ENCODE peak calls at places on chromosome 1, in five cellular contexts. One of them, this sample, is unnamed.

GRCh38 chr1:83959824-83960441 is 39.0 kb downstream of the TTLL7 start:
- DNase-seq in IMR-90: peak
- DNase-seq in K562: no peak
- DNase-seq in GM12878: no peak
- DNase-seq in SK-N-SH: no peak
- DNase-seq in this sample: no peak

GRCh38 chr1:54668567-54668966 is 27.0 kb downstream of the MROH7 start:
- DNase-seq in IMR-90: no peak
- DNase-seq in K562: no peak
- DNase-seq in GM12878: no peak
- DNase-seq in SK-N-SH: no peak
- DNase-seq in this sample: no peak

GRCh38 chr1:66533804-66534745 is at the start of gene SGIP1:
- DNase-seq in IMR-90: peak
- DNase-seq in K562: peak
- DNase-seq in GM12878: no peak
- DNase-seq in SK-N-SH: peak
- DNase-seq in this sample: no peak

GRCh38 chr1:184253921-184254320 is 132.9 kb upstream of the C1orf21 start:
- DNase-seq in IMR-90: no peak
- DNase-seq in K562: no peak
- DNase-seq in GM12878: no peak
- DNase-seq in SK-N-SH: no peak
- DNase-seq in this sample: no peak

GRCh38 chr1:14970115-14970798 is 183.3 kb upstream of the TMEM51 start:
- DNase-seq in IMR-90: peak
- DNase-seq in K562: peak
- DNase-seq in GM12878: no peak
- DNase-seq in SK-N-SH: peak
- DNase-seq in this sample: peak

GRCh38 chr1:10733967-10734366 is 62.5 kb downstream of the CASZ1 start:
- DNase-seq in IMR-90: no peak
- DNase-seq in K562: no peak
- DNase-seq in GM12878: no peak
- DNase-seq in SK-N-SH: no peak
- DNase-seq in this sample: no peak

GRCh38 chr1:19313961-19314882 is 2.1 kb downstream of the SLC66A1 start:
- DNase-seq in IMR-90: no peak
- DNase-seq in K562: no peak
- DNase-seq in GM12878: no peak
- DNase-seq in SK-N-SH: no peak
- DNase-seq in this sample: no peak

GRCh38 chr1:152110860-152111514 is 4.3 kb downstream of the TCHH start:
- DNase-seq in IMR-90: peak
- DNase-seq in K562: no peak
- DNase-seq in GM12878: no peak
- DNase-seq in SK-N-SH: no peak
- DNase-seq in this sample: peak

GRCh38 chr1:3678361-3679097 is 26.2 kb downstream of the TP73 start:
- DNase-seq in IMR-90: no peak
- DNase-seq in K562: no peak
- DNase-seq in GM12878: no peak
- DNase-seq in SK-N-SH: no peak
- DNase-seq in this sample: no peak

GRCh38 chr1:185156321-185156853 is 366 bp downstream of the TRMT1L start:
- DNase-seq in IMR-90: no peak
- DNase-seq in K562: no peak
- DNase-seq in GM12878: no peak
- DNase-seq in SK-N-SH: no peak
- DNase-seq in this sample: peak

GRCh38 chr1:11388617-11389016 is 90.3 kb upstream of the DISP3 start:
- DNase-seq in IMR-90: no peak
- DNase-seq in K562: no peak
- DNase-seq in GM12878: no peak
- DNase-seq in SK-N-SH: no peak
- DNase-seq in this sample: no peak

GRCh38 chr1:156860113-156860638 is 489 bp upstream of the NTRK1 start:
- DNase-seq in IMR-90: peak
- DNase-seq in K562: peak
- DNase-seq in GM12878: no peak
- DNase-seq in SK-N-SH: peak
- DNase-seq in this sample: peak

GRCh38 chr1:46002751-46003150 is 129.7 kb downstream of the PIK3R3 start:
- DNase-seq in IMR-90: no peak
- DNase-seq in K562: no peak
- DNase-seq in GM12878: no peak
- DNase-seq in SK-N-SH: no peak
- DNase-seq in this sample: no peak

GRCh38 chr1:232062967-232063366 is 436.4 kb downstream of the DISC1 start:
- DNase-seq in IMR-90: no peak
- DNase-seq in K562: no peak
- DNase-seq in GM12878: no peak
- DNase-seq in SK-N-SH: no peak
- DNase-seq in this sample: no peak

GRCh38 chr1:206736878-206737728 is 33.5 kb upstream of the IL19 start:
- DNase-seq in IMR-90: no peak
- DNase-seq in K562: no peak
- DNase-seq in GM12878: no peak
- DNase-seq in SK-N-SH: no peak
- DNase-seq in this sample: no peak

GRCh38 chr1:12428334-12428733 is 189.7 kb downstream of the DHRS3 start:
- DNase-seq in IMR-90: no peak
- DNase-seq in K562: no peak
- DNase-seq in GM12878: no peak
- DNase-seq in SK-N-SH: no peak
- DNase-seq in this sample: no peak

GRCh38 chr1:17768651-17769241 is 13.6 kb downstream of the ACTL8 start:
- DNase-seq in IMR-90: peak
- DNase-seq in K562: no peak
- DNase-seq in GM12878: no peak
- DNase-seq in SK-N-SH: no peak
- DNase-seq in this sample: peak

GRCh38 chr1:44303532-44303931 is 51.5 kb downstream of the ERI3 start:
- DNase-seq in IMR-90: no peak
- DNase-seq in K562: no peak
- DNase-seq in GM12878: no peak
- DNase-seq in SK-N-SH: no peak
- DNase-seq in this sample: no peak

GRCh38 chr1:181033128-181033798 is 520 bp upstream of the MR1 start:
- DNase-seq in IMR-90: peak
- DNase-seq in K562: no peak
- DNase-seq in GM12878: peak
- DNase-seq in SK-N-SH: no peak
- DNase-seq in this sample: peak

GRCh38 chr1:201149400-201149799 is 4.9 kb downstream of the TMEM9 start:
- DNase-seq in IMR-90: peak
- DNase-seq in K562: peak
- DNase-seq in GM12878: no peak
- DNase-seq in SK-N-SH: peak
- DNase-seq in this sample: peak

GRCh38 chr1:201597551-201598230 is 58.8 kb downstream of the NAV1 start:
- DNase-seq in IMR-90: no peak
- DNase-seq in K562: no peak
- DNase-seq in GM12878: no peak
- DNase-seq in SK-N-SH: no peak
- DNase-seq in this sample: peak

GRCh38 chr1:234326493-234327366 is 46.5 kb upstream of the COA6 start:
- DNase-seq in IMR-90: peak
- DNase-seq in K562: peak
- DNase-seq in GM12878: no peak
- DNase-seq in SK-N-SH: peak
- DNase-seq in this sample: peak

GRCh38 chr1:237953238-237953637 is 62.5 kb upstream of the ZP4 start:
- DNase-seq in IMR-90: no peak
- DNase-seq in K562: no peak
- DNase-seq in GM12878: no peak
- DNase-seq in SK-N-SH: no peak
- DNase-seq in this sample: no peak

GRCh38 chr1:88595355-88595754 is 88.7 kb upstream of the PKN2 start:
- DNase-seq in IMR-90: peak
- DNase-seq in K562: peak
- DNase-seq in GM12878: peak
- DNase-seq in SK-N-SH: no peak
- DNase-seq in this sample: peak

GRCh38 chr1:67676946-67677345 is 8.1 kb upstream of the GADD45A start:
- DNase-seq in IMR-90: no peak
- DNase-seq in K562: no peak
- DNase-seq in GM12878: no peak
- DNase-seq in SK-N-SH: no peak
- DNase-seq in this sample: no peak

GRCh38 chr1:37731312-37732019 is 33.5 kb downstream of the EPHA10 start:
- DNase-seq in IMR-90: no peak
- DNase-seq in K562: no peak
- DNase-seq in GM12878: no peak
- DNase-seq in SK-N-SH: no peak
- DNase-seq in this sample: no peak

GRCh38 chr1:99956755-99957154 is 13.0 kb upstream of the SLC35A3 start:
- DNase-seq in IMR-90: peak
- DNase-seq in K562: no peak
- DNase-seq in GM12878: no peak
- DNase-seq in SK-N-SH: no peak
- DNase-seq in this sample: no peak

GRCh38 chr1:31551206-31551605 is 25.1 kb upstream of the TINAGL1 start:
- DNase-seq in IMR-90: no peak
- DNase-seq in K562: no peak
- DNase-seq in GM12878: no peak
- DNase-seq in SK-N-SH: no peak
- DNase-seq in this sample: no peak
- TF ChIP-seq RCOR1 in IMR-90: no peak
- TF ChIP-seq RCOR1 in K562: no peak
- TF ChIP-seq RCOR1 in GM12878: no peak
- TF ChIP-seq RCOR1 in SK-N-SH: no peak
- TF ChIP-seq RCOR1 in this sample: no peak

GRCh38 chr1:227999056-227999930 is 7.5 kb upstream of the WNT3A start:
- DNase-seq in IMR-90: peak
- DNase-seq in K562: peak
- DNase-seq in GM12878: peak
- DNase-seq in SK-N-SH: peak
- DNase-seq in this sample: peak
- TF ChIP-seq RCOR1 in IMR-90: no peak
- TF ChIP-seq RCOR1 in K562: peak
- TF ChIP-seq RCOR1 in GM12878: no peak
- TF ChIP-seq RCOR1 in SK-N-SH: no peak
- TF ChIP-seq RCOR1 in this sample: no peak

GRCh38 chr1:235473808-235474207 is 30.4 kb downstream of the B3GALNT2 start:
- DNase-seq in IMR-90: peak
- DNase-seq in K562: no peak
- DNase-seq in GM12878: no peak
- DNase-seq in SK-N-SH: no peak
- DNase-seq in this sample: no peak
- TF ChIP-seq RCOR1 in IMR-90: no peak
- TF ChIP-seq RCOR1 in K562: no peak
- TF ChIP-seq RCOR1 in GM12878: no peak
- TF ChIP-seq RCOR1 in SK-N-SH: no peak
- TF ChIP-seq RCOR1 in this sample: no peak

GRCh38 chr1:85406887-85407593 is 57.9 kb downstream of the DDAH1 start:
- DNase-seq in IMR-90: peak
- DNase-seq in K562: no peak
- DNase-seq in GM12878: no peak
- DNase-seq in SK-N-SH: no peak
- DNase-seq in this sample: peak
- TF ChIP-seq RCOR1 in IMR-90: no peak
- TF ChIP-seq RCOR1 in K562: no peak
- TF ChIP-seq RCOR1 in GM12878: no peak
- TF ChIP-seq RCOR1 in SK-N-SH: no peak
- TF ChIP-seq RCOR1 in this sample: no peak

GRCh38 chr1:178536844-178537371 is 24.0 kb downstream of the TEX35 start:
- DNase-seq in IMR-90: peak
- DNase-seq in K562: no peak
- DNase-seq in GM12878: no peak
- DNase-seq in SK-N-SH: no peak
- DNase-seq in this sample: peak
- TF ChIP-seq RCOR1 in IMR-90: peak
- TF ChIP-seq RCOR1 in K562: no peak
- TF ChIP-seq RCOR1 in GM12878: no peak
- TF ChIP-seq RCOR1 in SK-N-SH: no peak
- TF ChIP-seq RCOR1 in this sample: no peak

DNA sequence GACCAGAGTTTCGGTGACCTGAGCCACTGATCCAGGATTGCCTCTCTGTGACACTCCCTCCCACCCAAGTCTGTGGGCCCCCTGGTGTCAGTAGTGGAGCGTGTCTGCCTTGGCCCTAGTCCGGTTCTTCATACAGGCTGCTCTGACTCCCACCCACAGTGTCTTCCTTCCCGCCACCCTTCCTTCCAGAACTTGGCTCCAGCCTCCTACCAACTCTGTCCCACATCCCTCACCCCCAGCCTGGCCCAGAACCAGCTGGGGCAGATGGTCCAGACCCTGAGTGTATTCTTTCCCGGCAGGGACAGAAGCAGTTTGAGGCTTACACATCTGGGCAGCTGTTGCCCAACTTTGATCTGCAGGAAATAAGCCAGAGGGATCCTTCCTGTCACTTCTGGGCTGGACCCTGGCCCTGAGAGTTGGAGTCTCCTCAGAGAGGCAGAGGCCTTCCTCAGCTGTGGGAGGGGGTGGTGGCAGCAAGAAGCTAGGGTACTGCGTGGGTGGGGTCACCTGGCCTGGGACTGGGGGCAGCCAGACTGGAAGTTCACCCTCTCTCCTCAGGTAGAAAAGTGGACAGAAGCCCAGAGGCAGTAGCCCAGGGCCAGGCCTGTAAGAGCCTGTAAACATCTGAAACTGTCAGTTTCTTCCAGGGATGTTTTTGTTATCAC is 43.1 kb upstream of the EPS8L3 start:
- DNase-seq in IMR-90: no peak
- DNase-seq in K562: no peak
- DNase-seq in GM12878: no peak
- DNase-seq in SK-N-SH: no peak
- DNase-seq in this sample: no peak
- TF ChIP-seq RCOR1 in IMR-90: no peak
- TF ChIP-seq RCOR1 in K562: no peak
- TF ChIP-seq RCOR1 in GM12878: no peak
- TF ChIP-seq RCOR1 in SK-N-SH: no peak
- TF ChIP-seq RCOR1 in this sample: no peak

GRCh38 chr1:60978421-60979357 is 103.7 kb upstream of the NFIA start:
- DNase-seq in IMR-90: peak
- DNase-seq in K562: peak
- DNase-seq in GM12878: peak
- DNase-seq in SK-N-SH: peak
- DNase-seq in this sample: peak
- TF ChIP-seq RCOR1 in IMR-90: no peak
- TF ChIP-seq RCOR1 in K562: no peak
- TF ChIP-seq RCOR1 in GM12878: no peak
- TF ChIP-seq RCOR1 in SK-N-SH: no peak
- TF ChIP-seq RCOR1 in this sample: no peak

GRCh38 chr1:97137862-97138514 is 416.4 kb downstream of the PTBP2 start:
- DNase-seq in IMR-90: peak
- DNase-seq in K562: no peak
- DNase-seq in GM12878: peak
- DNase-seq in SK-N-SH: peak
- DNase-seq in this sample: peak
- TF ChIP-seq RCOR1 in IMR-90: no peak
- TF ChIP-seq RCOR1 in K562: no peak
- TF ChIP-seq RCOR1 in GM12878: no peak
- TF ChIP-seq RCOR1 in SK-N-SH: peak
- TF ChIP-seq RCOR1 in this sample: no peak

DNA sequence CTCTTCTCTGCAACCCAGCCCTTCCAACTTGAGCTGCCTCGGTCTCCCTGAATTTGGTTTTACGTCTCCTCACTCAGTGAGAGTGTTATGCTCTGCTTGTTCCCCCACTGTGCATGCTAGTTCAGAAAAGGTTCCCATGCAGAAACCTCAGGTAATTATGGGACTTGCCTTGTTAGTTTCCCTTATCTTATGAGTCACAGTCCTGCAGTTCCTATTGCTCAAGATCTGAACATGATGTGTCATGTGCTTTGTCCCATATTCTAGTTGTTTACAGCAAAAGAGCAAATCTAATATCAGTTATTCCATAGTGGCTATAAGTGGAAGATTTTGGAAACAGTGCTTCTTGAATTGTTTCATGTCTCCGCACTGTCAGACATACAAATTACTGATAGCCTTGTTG is 74.4 kb downstream of the DUSP10 start:
- DNase-seq in IMR-90: peak
- DNase-seq in K562: no peak
- DNase-seq in GM12878: peak
- DNase-seq in SK-N-SH: no peak
- DNase-seq in this sample: no peak
- TF ChIP-seq RCOR1 in IMR-90: no peak
- TF ChIP-seq RCOR1 in K562: peak
- TF ChIP-seq RCOR1 in GM12878: no peak
- TF ChIP-seq RCOR1 in SK-N-SH: no peak
- TF ChIP-seq RCOR1 in this sample: no peak

This sample was measured in A549.